ENCODE peak calls at places on chromosomes 6 and 20, in ten cellular contexts. K is ovary, Y is lower lobe of right lung, V is hepatocyte, O is mucosa of descending colon, X is OCI-LY7, R is stomach, C is neuronal stem cell, H is esophagus muscularis mucosa, W is mesenchymal stem cell. D is an unnamed sample.

GRCh38 chr6:97147421-97147820 is 135.6 kb downstream of the MMS22L start:
- DNase-seq in K (no peak), Y (no peak), V (no peak), O (no peak), X (no peak), R (no peak), C (no peak), H (no peak), W (no peak), D (no peak)

GRCh38 chr6:14703586-14703985 is 542.3 kb upstream of the JARID2 start:
- DNase-seq in K (no peak), Y (no peak), V (no peak), O (no peak), X (no peak), R (no peak), C (no peak), H (no peak), W (peak; percentile 12), D (no peak)

GRCh38 chr6:15504040-15504491 is 158.8 kb downstream of the DTNBP1 start:
- DNase-seq in K (peak; percentile 52), Y (no peak), V (no peak), O (peak; percentile 46), X (no peak), R (no peak), C (no peak), H (no peak), W (no peak), D (no peak)

GRCh38 chr6:25788305-25788922 is 33.9 kb downstream of the SLC17A4 start:
- DNase-seq in K (peak; percentile 18), Y (peak; percentile 44), V (peak; percentile 60), O (no peak), X (peak; percentile 35), R (peak; percentile 69), C (no peak), H (no peak), W (peak; percentile 59), D (no peak)

GRCh38 chr6:40325791-40326190 is 261.4 kb downstream of the LRFN2 start:
- DNase-seq in K (no peak), Y (no peak), V (no peak), O (no peak), X (peak; percentile 8), R (no peak), C (no peak), H (no peak), W (no peak), D (no peak)

GRCh38 chr6:82144007-82144851 is 103.3 kb downstream of the IBTK start:
- DNase-seq in K (peak; percentile 21), Y (no peak), V (peak; percentile 81), O (no peak), X (no peak), R (no peak), C (no peak), H (no peak), W (peak; percentile 98), D (peak; percentile 49)

GRCh38 chr6:130693944-130694343 is 133.3 kb upstream of the SMLR1 start:
- DNase-seq in K (no peak), Y (no peak), V (no peak), O (no peak), X (no peak), R (no peak), C (no peak), H (no peak), W (no peak), D (no peak)

GRCh38 chr20:44074252-44075151 is 112.5 kb downstream of the JPH2 start:
- DNase-seq in K (no peak), Y (no peak), V (no peak), O (no peak), X (no peak), R (peak; percentile 19), C (no peak), H (peak; percentile 79), W (peak; percentile 63), D (no peak)

GRCh38 chr6:164216368-164216767 is 801.9 kb downstream of the QKI start:
- DNase-seq in K (no peak), Y (no peak), V (no peak), O (no peak), X (no peak), R (no peak), C (no peak), H (no peak), W (no peak), D (no peak)

GRCh38 chr6:164214066-164214465 is 799.5 kb downstream of the QKI start:
- DNase-seq in K (no peak), Y (no peak), V (no peak), O (no peak), X (no peak), R (no peak), C (no peak), H (no peak), W (no peak), D (no peak)

GRCh38 chr6:164216839-164217238 is 802.3 kb downstream of the QKI start:
- DNase-seq in K (no peak), Y (no peak), V (no peak), O (no peak), X (no peak), R (no peak), C (no peak), H (no peak), W (no peak), D (no peak)
- H3K4me1 ChIP-seq in K (no peaks in the 10 kb centered on the region), Y (no peaks in the 10 kb centered on the region), V (no peaks in the 10 kb centered on the region), O (no peaks in the 10 kb centered on the region), X (no peaks in the 10 kb centered on the region), R (no peaks in the 10 kb centered on the region), C (peaks cover 1% of the 10 kb centered on the region), H (no peaks in the 10 kb centered on the region), W (no peaks in the 10 kb centered on the region), D (no peaks in the 10 kb centered on the region)

GRCh38 chr6:139871844-139872510 is 497.5 kb upstream of the CITED2 start:
- DNase-seq in K (no peak), Y (no peak), V (no peak), O (no peak), X (no peak), R (no peak), C (no peak), H (no peak), W (peak; percentile 47), D (no peak)

GRCh38 chr6:139863964-139864363 is 489.5 kb upstream of the CITED2 start:
- DNase-seq in K (no peak), Y (no peak), V (no peak), O (no peak), X (no peak), R (no peak), C (no peak), H (no peak), W (no peak), D (no peak)

GRCh38 chr6:139872635-139873034 is 498.2 kb upstream of the CITED2 start:
- DNase-seq in K (no peak), Y (no peak), V (peak; percentile 21), O (peak; percentile 74), X (no peak), R (no peak), C (no peak), H (no peak), W (no peak), D (no peak)

GRCh38 chr6:139871165-139871710 is 496.8 kb upstream of the CITED2 start:
- DNase-seq in K (no peak), Y (no peak), V (no peak), O (no peak), X (no peak), R (no peak), C (no peak), H (no peak), W (no peak), D (no peak)

GRCh38 chr6:139868576-139868975 is 494.1 kb upstream of the CITED2 start:
- DNase-seq in K (no peak), Y (no peak), V (no peak), O (no peak), X (no peak), R (no peak), C (no peak), H (no peak), W (no peak), D (no peak)
- H3K4me1 ChIP-seq in K (no peaks in the 10 kb centered on the region), Y (no peaks in the 10 kb centered on the region), V (peaks cover 11% of the 10 kb centered on the region), O (peaks cover 5% of the 10 kb centered on the region), X (no peaks in the 10 kb centered on the region), R (no peaks in the 10 kb centered on the region), C (peaks cover 1% of the 10 kb centered on the region), H (peaks cover 11% of the 10 kb centered on the region), W (no peaks in the 10 kb centered on the region), D (no peaks in the 10 kb centered on the region)

GRCh38 chr6:35677456-35677855 is 11.3 kb downstream of the FKBP5 start:
- DNase-seq in K (no peak), Y (no peak), V (no peak), O (no peak), X (no peak), R (peak; percentile 54), C (no peak), H (no peak), W (no peak), D (no peak)

GRCh38 chr6:35674594-35674993 is 14.1 kb downstream of the FKBP5 start:
- DNase-seq in K (no peak), Y (no peak), V (no peak), O (no peak), X (no peak), R (no peak), C (no peak), H (no peak), W (no peak), D (no peak)

GRCh38 chr6:35678021-35678654 is 10.6 kb downstream of the FKBP5 start:
- DNase-seq in K (no peak), Y (no peak), V (no peak), O (no peak), X (no peak), R (no peak), C (no peak), H (no peak), W (peak; percentile 57), D (no peak)

GRCh38 chr6:35673755-35674154 is 15.0 kb downstream of the FKBP5 start:
- DNase-seq in K (no peak), Y (no peak), V (no peak), O (no peak), X (no peak), R (no peak), C (no peak), H (no peak), W (no peak), D (no peak)

GRCh38 chr6:35675871-35676459 is 12.8 kb downstream of the FKBP5 start:
- DNase-seq in K (no peak), Y (no peak), V (no peak), O (no peak), X (no peak), R (no peak), C (no peak), H (no peak), W (no peak), D (no peak)
- H3K4me1 ChIP-seq in K (peaks cover 9% of the 10 kb centered on the region), Y (peaks cover 83% of the 10 kb centered on the region), V (no peaks in the 10 kb centered on the region), O (peaks cover 26% of the 10 kb centered on the region), X (peaks cover 8% of the 10 kb centered on the region), R (peaks cover 35% of the 10 kb centered on the region), C (no peaks in the 10 kb centered on the region), H (peaks cover 99% of the 10 kb centered on the region), W (peaks cover 4% of the 10 kb centered on the region), D (peaks cover 49% of the 10 kb centered on the region)

GRCh38 chr6:16737389-16737788 is 23.9 kb downstream of the ATXN1 start:
- DNase-seq in K (no peak), Y (no peak), V (no peak), O (no peak), X (no peak), R (no peak), C (no peak), H (no peak), W (peak; percentile 71), D (no peak)

GRCh38 chr6:16736856-16737255 is 24.4 kb downstream of the ATXN1 start:
- DNase-seq in K (no peak), Y (no peak), V (no peak), O (no peak), X (no peak), R (no peak), C (no peak), H (no peak), W (no peak), D (no peak)

GRCh38 chr6:16737926-16738325 is 23.3 kb downstream of the ATXN1 start:
- DNase-seq in K (no peak), Y (no peak), V (no peak), O (no peak), X (no peak), R (no peak), C (no peak), H (no peak), W (no peak), D (no peak)

GRCh38 chr6:16741112-16742016 is 19.9 kb downstream of the ATXN1 start:
- DNase-seq in K (no peak), Y (no peak), V (peak; percentile 50), O (no peak), X (no peak), R (no peak), C (no peak), H (no peak), W (peak; percentile 98), D (no peak)

GRCh38 chr6:16739329-16739801 is 21.9 kb downstream of the ATXN1 start:
- DNase-seq in K (no peak), Y (no peak), V (no peak), O (no peak), X (no peak), R (no peak), C (no peak), H (no peak), W (peak; percentile 63), D (no peak)
- H3K4me1 ChIP-seq in K (peaks cover 5% of the 10 kb centered on the region), Y (peaks cover 77% of the 10 kb centered on the region), V (peaks cover 30% of the 10 kb centered on the region), O (peaks cover 12% of the 10 kb centered on the region), X (no peaks in the 10 kb centered on the region), R (peaks cover 49% of the 10 kb centered on the region), C (peaks cover 1% of the 10 kb centered on the region), H (peaks cover 70% of the 10 kb centered on the region), W (peaks cover 12% of the 10 kb centered on the region), D (peaks cover 54% of the 10 kb centered on the region)

D was measured in RWPE2.